ENCODE peak calls at places on chromosomes 5 and 9, in five cellular contexts. One of them, this sample, is unnamed.

GRCh38 chr9:104769655-104770054 is 5.7 kb downstream of the NIPSNAP3B start:
- DNase-seq in effector memory CD4-positive, alpha-beta T cell: no peak
- DNase-seq in LHCN-M2: no peak
- DNase-seq in NCI-H226: no peak
- DNase-seq in fibroblast of the conjunctiva: no peak
- DNase-seq in this sample: no peak

GRCh38 chr5:69285448-69286116 is 47.0 kb downstream of the CCDC125 start:
- DNase-seq in fibroblast of the conjunctiva: no peak
- DNase-seq in effector memory CD4-positive, alpha-beta T cell: no peak
- DNase-seq in NCI-H226: no peak
- DNase-seq in LHCN-M2: no peak
- DNase-seq in this sample: no peak

GRCh38 chr9:94717656-94718225 is 8.8 kb upstream of the AOPEP start:
- DNase-seq in fibroblast of the conjunctiva: no peak
- DNase-seq in effector memory CD4-positive, alpha-beta T cell: no peak
- DNase-seq in NCI-H226: no peak
- DNase-seq in LHCN-M2: no peak
- DNase-seq in this sample: peak

GRCh38 chr5:157359350-157359910 is 93.5 kb downstream of the CYFIP2 start:
- DNase-seq in NCI-H226: no peak
- DNase-seq in effector memory CD4-positive, alpha-beta T cell: no peak
- DNase-seq in fibroblast of the conjunctiva: peak
- DNase-seq in LHCN-M2: peak
- DNase-seq in this sample: no peak

GRCh38 chr5:135977375-135977928 is 22.7 kb upstream of the LECT2 start:
- DNase-seq in effector memory CD4-positive, alpha-beta T cell: peak
- DNase-seq in fibroblast of the conjunctiva: no peak
- DNase-seq in LHCN-M2: peak
- DNase-seq in NCI-H226: no peak
- DNase-seq in this sample: peak

GRCh38 chr9:98575379-98576346 is 133.1 kb downstream of the GABBR2 start:
- DNase-seq in fibroblast of the conjunctiva: no peak
- DNase-seq in NCI-H226: peak
- DNase-seq in effector memory CD4-positive, alpha-beta T cell: no peak
- DNase-seq in LHCN-M2: peak
- DNase-seq in this sample: peak

GRCh38 chr9:70746760-70747159 is 332.3 kb upstream of the KLF9 start:
- DNase-seq in effector memory CD4-positive, alpha-beta T cell: no peak
- DNase-seq in LHCN-M2: peak
- DNase-seq in NCI-H226: no peak
- DNase-seq in fibroblast of the conjunctiva: no peak
- DNase-seq in this sample: no peak

GRCh38 chr5:138559937-138560336 is 15.3 kb downstream of the HSPA9 start:
- DNase-seq in NCI-H226: no peak
- DNase-seq in LHCN-M2: no peak
- DNase-seq in fibroblast of the conjunctiva: no peak
- DNase-seq in effector memory CD4-positive, alpha-beta T cell: no peak
- DNase-seq in this sample: no peak

GRCh38 chr5:87300744-87301143 is 33.1 kb downstream of the RASA1 start:
- DNase-seq in NCI-H226: peak
- DNase-seq in fibroblast of the conjunctiva: peak
- DNase-seq in LHCN-M2: peak
- DNase-seq in effector memory CD4-positive, alpha-beta T cell: no peak
- DNase-seq in this sample: peak

GRCh38 chr5:95963650-95964410 is 2.2 kb upstream of the ELL2 start:
- DNase-seq in fibroblast of the conjunctiva: no peak
- DNase-seq in NCI-H226: no peak
- DNase-seq in LHCN-M2: no peak
- DNase-seq in effector memory CD4-positive, alpha-beta T cell: no peak
- DNase-seq in this sample: peak

GRCh38 chr5:169567079-169567478 is 16.5 kb upstream of the SPDL1 start:
- DNase-seq in LHCN-M2: peak
- DNase-seq in NCI-H226: no peak
- DNase-seq in fibroblast of the conjunctiva: no peak
- DNase-seq in effector memory CD4-positive, alpha-beta T cell: no peak
- DNase-seq in this sample: no peak

GRCh38 chr5:139982157-139982974 is 60.7 kb downstream of the NRG2 start:
- DNase-seq in NCI-H226: no peak
- DNase-seq in effector memory CD4-positive, alpha-beta T cell: no peak
- DNase-seq in LHCN-M2: no peak
- DNase-seq in fibroblast of the conjunctiva: no peak
- DNase-seq in this sample: peak

GRCh38 chr5:172620506-172620905 is 20.6 kb upstream of the NEURL1B start:
- DNase-seq in NCI-H226: no peak
- DNase-seq in effector memory CD4-positive, alpha-beta T cell: no peak
- DNase-seq in LHCN-M2: no peak
- DNase-seq in fibroblast of the conjunctiva: no peak
- DNase-seq in this sample: no peak

This sample was measured in foreskin keratinocyte.